ENCODE peak calls at places on chromosomes 11 and 22, in six cellular contexts. One of them, this sample, is unnamed. For H3K4me1, the result is how much of the 10 kb centered on the place peaks cover.

GRCh38 chr11:32829157-32829679 is 509 bp upstream of the PRRG4 start:
- DNase-seq in aorta: no peak
- DNase-seq in neural progenitor cell: no peak
- DNase-seq in ovary: no peak
- DNase-seq in adrenal gland: no peak
- DNase-seq in right lobe of liver: no peak
- DNase-seq in this sample: no peak

GRCh38 chr11:27205269-27205668 is 157.7 kb downstream of the CCDC34 start:
- DNase-seq in aorta: no peak
- DNase-seq in neural progenitor cell: no peak
- DNase-seq in ovary: no peak
- DNase-seq in adrenal gland: no peak
- DNase-seq in right lobe of liver: no peak
- DNase-seq in this sample: no peak

GRCh38 chr11:101915811-101916291 is 471 bp downstream of the ANGPTL5 start:
- DNase-seq in aorta: no peak
- DNase-seq in neural progenitor cell: peak
- DNase-seq in ovary: no peak
- DNase-seq in adrenal gland: no peak
- DNase-seq in right lobe of liver: no peak
- DNase-seq in this sample: peak

GRCh38 chr22:36986242-36986821 is 32.9 kb downstream of the TST start:
- DNase-seq in aorta: no peak
- DNase-seq in neural progenitor cell: peak
- DNase-seq in ovary: no peak
- DNase-seq in adrenal gland: no peak
- DNase-seq in right lobe of liver: peak
- DNase-seq in this sample: peak

GRCh38 chr11:66317766-66318575 is 1.1 kb upstream of the CD248 start:
- DNase-seq in aorta: no peak
- DNase-seq in neural progenitor cell: peak
- DNase-seq in ovary: peak
- DNase-seq in adrenal gland: peak
- DNase-seq in right lobe of liver: no peak
- DNase-seq in this sample: peak

GRCh38 chr11:14202263-14203173 is 156.5 kb downstream of the RRAS2 start:
- DNase-seq in aorta: no peak
- DNase-seq in neural progenitor cell: no peak
- DNase-seq in ovary: no peak
- DNase-seq in adrenal gland: no peak
- DNase-seq in right lobe of liver: no peak
- DNase-seq in this sample: no peak

GRCh38 chr11:94151903-94152677 is 23.4 kb downstream of the PANX1 start:
- DNase-seq in aorta: no peak
- DNase-seq in neural progenitor cell: no peak
- DNase-seq in ovary: no peak
- DNase-seq in adrenal gland: peak
- DNase-seq in right lobe of liver: no peak
- DNase-seq in this sample: no peak

GRCh38 chr11:30789270-30789669 is 203.1 kb upstream of the MPPED2 start:
- DNase-seq in aorta: no peak
- DNase-seq in neural progenitor cell: no peak
- DNase-seq in ovary: no peak
- DNase-seq in adrenal gland: no peak
- DNase-seq in right lobe of liver: no peak
- DNase-seq in this sample: peak

GRCh38 chr22:36311386-36312085 is 58.6 kb downstream of the APOL1 start:
- DNase-seq in aorta: no peak
- DNase-seq in neural progenitor cell: no peak
- DNase-seq in ovary: no peak
- DNase-seq in adrenal gland: no peak
- DNase-seq in right lobe of liver: no peak
- DNase-seq in this sample: peak

GRCh38 chr22:24920029-24920428 is 26.5 kb downstream of the LHFPL7 start:
- DNase-seq in aorta: no peak
- DNase-seq in neural progenitor cell: no peak
- DNase-seq in ovary: no peak
- DNase-seq in adrenal gland: no peak
- DNase-seq in right lobe of liver: no peak
- DNase-seq in this sample: no peak

GRCh38 chr22:47210112-47210657 is 447.7 kb downstream of the TBC1D22A start:
- DNase-seq in aorta: peak
- DNase-seq in neural progenitor cell: no peak
- DNase-seq in ovary: peak
- DNase-seq in adrenal gland: no peak
- DNase-seq in right lobe of liver: no peak
- DNase-seq in this sample: no peak

DNA sequence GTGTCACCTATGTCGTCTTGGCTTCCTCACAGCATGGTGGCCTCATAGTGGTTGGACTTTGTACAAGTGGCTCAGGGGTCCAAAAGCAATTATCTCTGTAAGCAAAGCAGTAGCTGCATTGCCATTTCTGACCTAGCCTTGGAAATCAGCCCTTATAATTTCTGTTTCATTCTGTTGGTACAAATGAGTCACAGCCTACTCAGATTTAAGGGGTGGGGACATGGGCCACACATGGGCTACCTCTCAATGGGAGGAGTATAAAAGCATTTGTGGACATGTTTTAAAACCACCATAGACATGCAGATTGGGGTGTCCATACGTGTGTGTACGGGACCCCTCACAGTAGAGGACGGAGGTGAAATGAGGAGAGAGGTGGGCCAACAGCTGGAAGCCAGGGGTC is 41.6 kb downstream of the CHRDL2 start:
- DNase-seq in aorta: peak
- DNase-seq in neural progenitor cell: no peak
- DNase-seq in ovary: no peak
- DNase-seq in adrenal gland: no peak
- DNase-seq in right lobe of liver: no peak
- DNase-seq in this sample: no peak
- H3K4me1 ChIP-seq in aorta: under half
- H3K4me1 ChIP-seq in neural progenitor cell: under half
- H3K4me1 ChIP-seq in ovary: under half
- H3K4me1 ChIP-seq in adrenal gland: under half
- H3K4me1 ChIP-seq in right lobe of liver: under half
- H3K4me1 ChIP-seq in this sample: under half

GRCh38 chr11:116990061-116990473 is 108.2 kb downstream of the SIK3 start:
- DNase-seq in aorta: no peak
- DNase-seq in neural progenitor cell: no peak
- DNase-seq in ovary: no peak
- DNase-seq in adrenal gland: no peak
- DNase-seq in right lobe of liver: no peak
- DNase-seq in this sample: no peak

GRCh38 chr11:116990811-116991210 is 107.4 kb downstream of the SIK3 start:
- DNase-seq in aorta: no peak
- DNase-seq in neural progenitor cell: no peak
- DNase-seq in ovary: no peak
- DNase-seq in adrenal gland: no peak
- DNase-seq in right lobe of liver: no peak
- DNase-seq in this sample: no peak

GRCh38 chr11:116994195-116994594 is 104.0 kb downstream of the SIK3 start:
- DNase-seq in aorta: no peak
- DNase-seq in neural progenitor cell: peak
- DNase-seq in ovary: no peak
- DNase-seq in adrenal gland: no peak
- DNase-seq in right lobe of liver: no peak
- DNase-seq in this sample: no peak

GRCh38 chr11:116991491-116991890 is 106.7 kb downstream of the SIK3 start:
- DNase-seq in aorta: no peak
- DNase-seq in neural progenitor cell: no peak
- DNase-seq in ovary: no peak
- DNase-seq in adrenal gland: no peak
- DNase-seq in right lobe of liver: no peak
- DNase-seq in this sample: no peak

GRCh38 chr11:116993599-116993998 is 104.6 kb downstream of the SIK3 start:
- DNase-seq in aorta: no peak
- DNase-seq in neural progenitor cell: peak
- DNase-seq in ovary: no peak
- DNase-seq in adrenal gland: no peak
- DNase-seq in right lobe of liver: no peak
- DNase-seq in this sample: no peak
- H3K4me3 ChIP-seq in aorta: no peak
- H3K4me3 ChIP-seq in neural progenitor cell: peak
- H3K4me3 ChIP-seq in ovary: no peak
- H3K4me3 ChIP-seq in adrenal gland: no peak
- H3K4me3 ChIP-seq in right lobe of liver: no peak
- H3K4me3 ChIP-seq in this sample: no peak

DNA sequence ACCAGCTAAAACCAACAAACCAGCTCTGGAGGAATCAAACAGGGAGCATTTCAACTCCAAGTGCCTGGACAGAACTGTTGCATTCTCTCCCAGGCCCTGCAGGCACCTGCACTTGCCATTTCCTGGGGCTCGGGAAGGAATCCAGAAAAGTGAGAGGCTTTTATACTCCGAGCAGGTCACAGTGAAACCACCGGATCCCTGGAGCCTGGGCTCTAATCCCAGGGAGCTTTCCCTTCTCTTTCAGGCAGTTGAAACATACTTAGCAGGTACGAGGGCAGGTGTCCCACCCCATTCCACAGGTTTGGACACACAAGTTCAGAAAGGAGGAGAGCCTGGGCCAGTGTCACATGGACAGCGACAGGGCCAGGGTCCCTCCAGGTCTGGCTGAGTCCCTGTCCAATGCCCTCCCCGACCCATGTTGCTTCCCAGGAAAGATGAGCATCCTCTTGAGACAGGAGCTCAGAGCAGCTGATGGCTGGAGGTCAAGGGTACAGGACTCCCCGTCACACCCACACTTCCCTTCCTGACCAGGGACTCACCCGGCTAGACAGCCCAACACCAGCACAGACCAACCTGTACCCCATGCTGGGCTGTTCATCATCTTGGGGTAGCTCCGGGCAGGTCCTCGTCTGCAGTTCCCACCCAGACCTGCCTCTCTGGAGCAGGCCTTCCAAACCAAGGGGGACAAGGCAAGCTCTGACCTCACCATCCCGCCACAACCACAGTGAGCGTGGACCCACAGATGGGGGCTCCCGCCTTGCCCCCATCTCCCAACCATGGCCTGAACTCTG is 49.9 kb upstream of the CD5 start:
- DNase-seq in aorta: no peak
- DNase-seq in neural progenitor cell: no peak
- DNase-seq in ovary: no peak
- DNase-seq in adrenal gland: no peak
- DNase-seq in right lobe of liver: no peak
- DNase-seq in this sample: no peak
- H3K4me1 ChIP-seq in aorta: under half
- H3K4me1 ChIP-seq in neural progenitor cell: under half
- H3K4me1 ChIP-seq in ovary: under half
- H3K4me1 ChIP-seq in adrenal gland: under half
- H3K4me1 ChIP-seq in right lobe of liver: under half
- H3K4me1 ChIP-seq in this sample: under half

GRCh38 chr11:12356944-12357655 is 20.3 kb upstream of the PARVA start:
- DNase-seq in aorta: no peak
- DNase-seq in neural progenitor cell: no peak
- DNase-seq in ovary: no peak
- DNase-seq in adrenal gland: no peak
- DNase-seq in right lobe of liver: no peak
- DNase-seq in this sample: no peak
- H3K4me3 ChIP-seq in aorta: no peak
- H3K4me3 ChIP-seq in neural progenitor cell: no peak
- H3K4me3 ChIP-seq in ovary: no peak
- H3K4me3 ChIP-seq in adrenal gland: no peak
- H3K4me3 ChIP-seq in right lobe of liver: no peak
- H3K4me3 ChIP-seq in this sample: no peak

DNA sequence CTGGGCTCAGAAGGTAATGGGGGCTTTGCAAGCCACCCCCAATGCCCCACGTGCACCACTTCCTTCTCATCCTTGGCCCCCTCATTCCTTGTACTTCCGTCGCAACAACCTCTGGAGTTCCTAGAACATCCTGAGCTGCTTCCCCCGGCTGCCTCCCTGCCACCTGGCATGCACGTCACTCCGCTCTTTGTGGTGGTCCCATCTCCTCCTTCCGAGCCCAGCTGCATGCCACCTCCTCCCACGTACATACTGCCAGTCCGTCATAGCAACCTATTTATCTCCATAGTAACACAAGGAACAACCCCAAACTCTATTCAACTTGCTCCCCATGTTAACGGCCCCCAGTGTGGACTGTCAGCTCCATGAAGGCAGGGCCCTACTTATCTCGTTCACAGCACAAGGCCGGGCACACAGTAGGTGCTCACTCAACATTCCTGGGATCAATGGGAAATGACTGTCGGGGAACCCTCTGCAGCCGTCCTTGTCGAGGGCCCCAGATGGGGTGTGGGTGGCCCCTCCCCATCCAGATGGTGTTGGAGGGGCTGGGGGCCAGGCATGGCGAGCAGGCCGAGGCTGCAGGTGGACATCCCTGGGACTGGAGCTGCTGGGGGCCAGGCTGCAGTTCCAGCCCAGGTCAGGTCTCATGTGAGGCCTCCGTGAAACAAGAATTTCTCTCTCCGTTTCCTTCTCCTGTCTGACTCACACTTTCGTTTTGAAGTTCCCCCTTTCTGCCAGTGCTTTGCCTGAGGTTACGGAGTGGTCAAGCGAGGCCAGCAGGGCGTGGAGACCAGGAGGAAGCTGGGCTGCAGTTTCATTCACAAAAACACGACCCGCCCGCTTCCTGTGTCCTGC is 4.2 kb downstream of the MYEOV start:
- DNase-seq in aorta: peak
- DNase-seq in neural progenitor cell: no peak
- DNase-seq in ovary: no peak
- DNase-seq in adrenal gland: peak
- DNase-seq in right lobe of liver: peak
- DNase-seq in this sample: peak
- H3K4me1 ChIP-seq in aorta: under half
- H3K4me1 ChIP-seq in neural progenitor cell: under half
- H3K4me1 ChIP-seq in ovary: under half
- H3K4me1 ChIP-seq in adrenal gland: under half
- H3K4me1 ChIP-seq in right lobe of liver: under half
- H3K4me1 ChIP-seq in this sample: half or more

GRCh38 chr11:64892838-64893193 is 14.4 kb upstream of the EHD1 start:
- DNase-seq in aorta: no peak
- DNase-seq in neural progenitor cell: no peak
- DNase-seq in ovary: no peak
- DNase-seq in adrenal gland: no peak
- DNase-seq in right lobe of liver: peak
- DNase-seq in this sample: no peak
- H3K4me3 ChIP-seq in aorta: no peak
- H3K4me3 ChIP-seq in neural progenitor cell: no peak
- H3K4me3 ChIP-seq in ovary: peak
- H3K4me3 ChIP-seq in adrenal gland: no peak
- H3K4me3 ChIP-seq in right lobe of liver: peak
- H3K4me3 ChIP-seq in this sample: no peak

DNA sequence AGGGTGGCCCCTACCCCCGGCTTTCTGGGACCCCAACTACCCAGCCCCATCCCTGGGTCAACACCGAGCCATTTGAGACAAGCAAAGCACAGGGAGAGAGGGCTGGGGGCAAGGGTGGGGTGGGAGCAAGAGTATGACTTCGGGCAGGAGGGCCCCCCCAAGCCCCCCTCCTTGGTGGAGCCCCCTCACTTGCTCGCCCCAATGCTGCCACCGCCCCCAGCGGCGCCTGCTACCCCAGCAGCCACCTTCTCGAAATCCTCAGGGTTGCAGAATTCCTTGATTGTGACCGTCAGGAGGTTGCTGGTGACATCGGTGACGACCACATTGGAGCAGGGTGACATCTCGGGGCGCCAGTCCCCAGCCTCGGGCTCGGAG is 6.0 kb downstream of the CBX6 start:
- DNase-seq in aorta: no peak
- DNase-seq in neural progenitor cell: no peak
- DNase-seq in ovary: no peak
- DNase-seq in adrenal gland: no peak
- DNase-seq in right lobe of liver: no peak
- DNase-seq in this sample: no peak
- H3K4me1 ChIP-seq in aorta: under half
- H3K4me1 ChIP-seq in neural progenitor cell: under half
- H3K4me1 ChIP-seq in ovary: under half
- H3K4me1 ChIP-seq in adrenal gland: under half
- H3K4me1 ChIP-seq in right lobe of liver: under half
- H3K4me1 ChIP-seq in this sample: under half

GRCh38 chr11:35169754-35170153 is 30.8 kb downstream of the CD44 start:
- DNase-seq in aorta: no peak
- DNase-seq in neural progenitor cell: no peak
- DNase-seq in ovary: no peak
- DNase-seq in adrenal gland: no peak
- DNase-seq in right lobe of liver: no peak
- DNase-seq in this sample: no peak
- H3K4me3 ChIP-seq in aorta: no peak
- H3K4me3 ChIP-seq in neural progenitor cell: no peak
- H3K4me3 ChIP-seq in ovary: no peak
- H3K4me3 ChIP-seq in adrenal gland: no peak
- H3K4me3 ChIP-seq in right lobe of liver: no peak
- H3K4me3 ChIP-seq in this sample: no peak

This sample was measured in SJCRH30.